ENCODE peak calls at places on chromosomes 16 and 17, in five cellular contexts. One of them, this sample, is unnamed.

GRCh38 chr16:86025706-86026105 is 126.7 kb downstream of the IRF8 start:
- DNase-seq in mucosa of gallbladder: no peak
- DNase-seq in head of caudate nucleus: no peak
- DNase-seq in activated naive CD4-positive, alpha-beta T cell: no peak
- DNase-seq in GDM1: no peak
- DNase-seq in this sample: no peak

GRCh38 chr17:45703348-45703747 is 80.8 kb upstream of the CRHR1 start:
- DNase-seq in activated naive CD4-positive, alpha-beta T cell: no peak
- DNase-seq in mucosa of gallbladder: no peak
- DNase-seq in GDM1: no peak
- DNase-seq in head of caudate nucleus: no peak
- DNase-seq in this sample: no peak

GRCh38 chr17:69581061-69581955 is 166.8 kb downstream of the MAP2K6 start:
- DNase-seq in mucosa of gallbladder: no peak
- DNase-seq in GDM1: peak
- DNase-seq in activated naive CD4-positive, alpha-beta T cell: no peak
- DNase-seq in head of caudate nucleus: no peak
- DNase-seq in this sample: no peak

GRCh38 chr17:69812240-69812837 is 262.7 kb upstream of the KCNJ16 start:
- DNase-seq in head of caudate nucleus: no peak
- DNase-seq in mucosa of gallbladder: no peak
- DNase-seq in GDM1: no peak
- DNase-seq in activated naive CD4-positive, alpha-beta T cell: no peak
- DNase-seq in this sample: peak

GRCh38 chr17:44919885-44920564 is 4.7 kb upstream of the GFAP start:
- DNase-seq in mucosa of gallbladder: peak
- DNase-seq in activated naive CD4-positive, alpha-beta T cell: no peak
- DNase-seq in GDM1: peak
- DNase-seq in head of caudate nucleus: peak
- DNase-seq in this sample: peak

GRCh38 chr17:47368262-47368661 is 44.5 kb downstream of the EFCAB13 start:
- DNase-seq in GDM1: no peak
- DNase-seq in mucosa of gallbladder: peak
- DNase-seq in head of caudate nucleus: no peak
- DNase-seq in activated naive CD4-positive, alpha-beta T cell: no peak
- DNase-seq in this sample: peak

GRCh38 chr16:81405702-81406113 is 38.9 kb upstream of the CMIP start:
- DNase-seq in GDM1: no peak
- DNase-seq in mucosa of gallbladder: peak
- DNase-seq in activated naive CD4-positive, alpha-beta T cell: no peak
- DNase-seq in head of caudate nucleus: no peak
- DNase-seq in this sample: peak

GRCh38 chr16:14309906-14310305 is 238.8 kb downstream of the MRTFB start:
- DNase-seq in activated naive CD4-positive, alpha-beta T cell: no peak
- DNase-seq in head of caudate nucleus: peak
- DNase-seq in mucosa of gallbladder: no peak
- DNase-seq in GDM1: no peak
- DNase-seq in this sample: peak

GRCh38 chr16:78936060-78936459 is 664.5 kb downstream of the MAF start:
- DNase-seq in GDM1: no peak
- DNase-seq in head of caudate nucleus: no peak
- DNase-seq in mucosa of gallbladder: no peak
- DNase-seq in activated naive CD4-positive, alpha-beta T cell: no peak
- DNase-seq in this sample: no peak

GRCh38 chr17:67544364-67544763 is 167.3 kb downstream of the PITPNC1 start:
- DNase-seq in head of caudate nucleus: no peak
- DNase-seq in mucosa of gallbladder: no peak
- DNase-seq in activated naive CD4-positive, alpha-beta T cell: no peak
- DNase-seq in GDM1: no peak
- DNase-seq in this sample: no peak

GRCh38 chr17:66405836-66406679 is 103.6 kb downstream of the PRKCA start:
- DNase-seq in mucosa of gallbladder: no peak
- DNase-seq in activated naive CD4-positive, alpha-beta T cell: no peak
- DNase-seq in GDM1: no peak
- DNase-seq in head of caudate nucleus: no peak
- DNase-seq in this sample: no peak

GRCh38 chr16:67015317-67015731 is 13.6 kb upstream of the CBFB start:
- DNase-seq in activated naive CD4-positive, alpha-beta T cell: no peak
- DNase-seq in GDM1: no peak
- DNase-seq in head of caudate nucleus: no peak
- DNase-seq in mucosa of gallbladder: peak
- DNase-seq in this sample: no peak

GRCh38 chr16:710500-711075 is 4.3 kb upstream of the METRN start:
- DNase-seq in GDM1: no peak
- DNase-seq in head of caudate nucleus: no peak
- DNase-seq in activated naive CD4-positive, alpha-beta T cell: no peak
- DNase-seq in mucosa of gallbladder: no peak
- DNase-seq in this sample: no peak

GRCh38 chr17:76726766-76727718 is at the start of gene METTL23:
- DNase-seq in head of caudate nucleus: peak
- DNase-seq in GDM1: peak
- DNase-seq in activated naive CD4-positive, alpha-beta T cell: peak
- DNase-seq in mucosa of gallbladder: peak
- DNase-seq in this sample: peak

GRCh38 chr17:57924677-57925076 is 30.5 kb downstream of the CUEDC1 start:
- DNase-seq in GDM1: no peak
- DNase-seq in mucosa of gallbladder: no peak
- DNase-seq in activated naive CD4-positive, alpha-beta T cell: no peak
- DNase-seq in head of caudate nucleus: no peak
- DNase-seq in this sample: no peak

GRCh38 chr17:79811888-79812205 is 15.0 kb upstream of the CBX8 start:
- DNase-seq in activated naive CD4-positive, alpha-beta T cell: no peak
- DNase-seq in head of caudate nucleus: no peak
- DNase-seq in mucosa of gallbladder: no peak
- DNase-seq in GDM1: no peak
- DNase-seq in this sample: no peak

GRCh38 chr16:30063893-30064745 is 1.4 kb upstream of the ALDOA start:
- DNase-seq in GDM1: peak
- DNase-seq in activated naive CD4-positive, alpha-beta T cell: peak
- DNase-seq in head of caudate nucleus: peak
- DNase-seq in mucosa of gallbladder: peak
- DNase-seq in this sample: no peak

GRCh38 chr17:66455022-66455547 is 152.7 kb downstream of the PRKCA start:
- DNase-seq in GDM1: no peak
- DNase-seq in mucosa of gallbladder: no peak
- DNase-seq in activated naive CD4-positive, alpha-beta T cell: no peak
- DNase-seq in head of caudate nucleus: no peak
- DNase-seq in this sample: no peak

GRCh38 chr16:25433388-25433787 is 175.7 kb upstream of the ZKSCAN2 start:
- DNase-seq in mucosa of gallbladder: no peak
- DNase-seq in GDM1: no peak
- DNase-seq in activated naive CD4-positive, alpha-beta T cell: no peak
- DNase-seq in head of caudate nucleus: no peak
- DNase-seq in this sample: peak

GRCh38 chr17:75524971-75525805 is at the start of gene LLGL2:
- DNase-seq in activated naive CD4-positive, alpha-beta T cell: peak
- DNase-seq in GDM1: no peak
- DNase-seq in mucosa of gallbladder: peak
- DNase-seq in head of caudate nucleus: peak
- DNase-seq in this sample: peak

GRCh38 chr17:48492401-48493298 is 38.2 kb downstream of the HOXB1 start:
- DNase-seq in GDM1: no peak
- DNase-seq in head of caudate nucleus: peak
- DNase-seq in mucosa of gallbladder: peak
- DNase-seq in activated naive CD4-positive, alpha-beta T cell: peak
- DNase-seq in this sample: peak

GRCh38 chr16:396605-397004 is 394 bp upstream of the NME4 start:
- DNase-seq in activated naive CD4-positive, alpha-beta T cell: no peak
- DNase-seq in head of caudate nucleus: peak
- DNase-seq in GDM1: peak
- DNase-seq in mucosa of gallbladder: no peak
- DNase-seq in this sample: no peak

GRCh38 chr17:76224321-76224852 is 15.9 kb downstream of the RNF157 start:
- DNase-seq in GDM1: no peak
- DNase-seq in head of caudate nucleus: no peak
- DNase-seq in activated naive CD4-positive, alpha-beta T cell: no peak
- DNase-seq in mucosa of gallbladder: no peak
- DNase-seq in this sample: no peak

GRCh38 chr17:46720408-46720807 is 98.1 kb downstream of the WNT3 start:
- DNase-seq in GDM1: no peak
- DNase-seq in mucosa of gallbladder: no peak
- DNase-seq in head of caudate nucleus: no peak
- DNase-seq in activated naive CD4-positive, alpha-beta T cell: no peak
- DNase-seq in this sample: no peak

GRCh38 chr17:81831563-81831956 is 1.5 kb downstream of the MCRIP1 start:
- DNase-seq in activated naive CD4-positive, alpha-beta T cell: no peak
- DNase-seq in head of caudate nucleus: no peak
- DNase-seq in GDM1: no peak
- DNase-seq in mucosa of gallbladder: no peak
- DNase-seq in this sample: no peak

GRCh38 chr17:81489012-81489968 is 23.3 kb downstream of the ACTG1 start:
- DNase-seq in mucosa of gallbladder: no peak
- DNase-seq in activated naive CD4-positive, alpha-beta T cell: no peak
- DNase-seq in head of caudate nucleus: no peak
- DNase-seq in GDM1: no peak
- DNase-seq in this sample: no peak